ENCODE peak calls at places on chromosome 6, in four cellular contexts. V is Panc1, L is glutamatergic neuron, P is MCF 10A. Q is an unnamed sample.

GRCh38 chr6:145547596-145548325 is 187.6 kb downstream of the EPM2A start:
- DNase-seq in V (no peak), L (no peak), P (no peak), Q (no peak)

GRCh38 chr6:163866192-163866591 is 451.7 kb downstream of the QKI start:
- DNase-seq in V (no peak), L (no peak), P (no peak), Q (no peak)

GRCh38 chr6:132820629-132821381 is 6.4 kb downstream of the RPS12 start:
- DNase-seq in V (no peak), L (no peak), P (peak; percentile 46), Q (no peak)

GRCh38 chr6:24484657-24485318 is 4.6 kb downstream of the GPLD1 start:
- DNase-seq in V (no peak), L (no peak), P (no peak), Q (no peak)

GRCh38 chr6:140051521-140052455 is 677.3 kb upstream of the CITED2 start:
- DNase-seq in V (no peak), L (peak; percentile 18), P (peak; percentile 79), Q (no peak)

GRCh38 chr6:111857674-111858337 is 15.4 kb downstream of the FYN start:
- DNase-seq in V (no peak), L (no peak), P (no peak), Q (no peak)

GRCh38 chr6:143410859-143411270 is 39.6 kb downstream of the ADAT2 start:
- DNase-seq in V (no peak), L (no peak), P (peak; percentile 65), Q (no peak)

GRCh38 chr6:113690255-113690956 is 166.7 kb upstream of the MARCKS start:
- DNase-seq in V (peak; percentile 93), L (no peak), P (peak; percentile 88), Q (no peak)

GRCh38 chr6:170374571-170375444 is 68.2 kb downstream of the FAM120B start:
- DNase-seq in V (no peak), L (no peak), P (no peak), Q (no peak)

GRCh38 chr6:57276946-57277345 is 40.5 kb upstream of the PRIM2 start:
- DNase-seq in V (no peak), L (no peak), P (no peak), Q (no peak)

GRCh38 chr6:21811484-21811883 is 217.9 kb downstream of the SOX4 start:
- DNase-seq in V (no peak), L (no peak), P (no peak), Q (no peak)

GRCh38 chr6:122476131-122476530 is 4.5 kb upstream of the SERINC1 start:
- DNase-seq in V (peak; percentile 8), L (no peak), P (peak; percentile 32), Q (no peak)

GRCh38 chr6:163667372-163668060 is 253.0 kb downstream of the QKI start:
- DNase-seq in V (no peak), L (no peak), P (no peak), Q (no peak)

GRCh38 chr6:104580452-104580851 is 279.3 kb downstream of the HACE1 start:
- DNase-seq in V (no peak), L (no peak), P (peak; percentile 21), Q (no peak)

GRCh38 chr6:104575536-104575935 is 284.2 kb downstream of the HACE1 start:
- DNase-seq in V (no peak), L (no peak), P (no peak), Q (no peak)

GRCh38 chr6:104574135-104574750 is 285.5 kb downstream of the HACE1 start:
- DNase-seq in V (no peak), L (no peak), P (no peak), Q (no peak)

GRCh38 chr6:104579464-104579863 is 280.3 kb downstream of the HACE1 start:
- DNase-seq in V (no peak), L (no peak), P (peak; percentile 48), Q (no peak)
- TF ChIP-seq CTCF in V (no peak), L (no peak), P (no peak), Q (no peak)

GRCh38 chr6:17103715-17104114 is 1.9 kb downstream of the STMND1 start:
- DNase-seq in V (no peak), L (no peak), P (peak; percentile 14), Q (no peak)
- TF ChIP-seq CTCF in V (peak; percentile 67), L (no peak), P (no peak), Q (peak; percentile 28)

DNA sequence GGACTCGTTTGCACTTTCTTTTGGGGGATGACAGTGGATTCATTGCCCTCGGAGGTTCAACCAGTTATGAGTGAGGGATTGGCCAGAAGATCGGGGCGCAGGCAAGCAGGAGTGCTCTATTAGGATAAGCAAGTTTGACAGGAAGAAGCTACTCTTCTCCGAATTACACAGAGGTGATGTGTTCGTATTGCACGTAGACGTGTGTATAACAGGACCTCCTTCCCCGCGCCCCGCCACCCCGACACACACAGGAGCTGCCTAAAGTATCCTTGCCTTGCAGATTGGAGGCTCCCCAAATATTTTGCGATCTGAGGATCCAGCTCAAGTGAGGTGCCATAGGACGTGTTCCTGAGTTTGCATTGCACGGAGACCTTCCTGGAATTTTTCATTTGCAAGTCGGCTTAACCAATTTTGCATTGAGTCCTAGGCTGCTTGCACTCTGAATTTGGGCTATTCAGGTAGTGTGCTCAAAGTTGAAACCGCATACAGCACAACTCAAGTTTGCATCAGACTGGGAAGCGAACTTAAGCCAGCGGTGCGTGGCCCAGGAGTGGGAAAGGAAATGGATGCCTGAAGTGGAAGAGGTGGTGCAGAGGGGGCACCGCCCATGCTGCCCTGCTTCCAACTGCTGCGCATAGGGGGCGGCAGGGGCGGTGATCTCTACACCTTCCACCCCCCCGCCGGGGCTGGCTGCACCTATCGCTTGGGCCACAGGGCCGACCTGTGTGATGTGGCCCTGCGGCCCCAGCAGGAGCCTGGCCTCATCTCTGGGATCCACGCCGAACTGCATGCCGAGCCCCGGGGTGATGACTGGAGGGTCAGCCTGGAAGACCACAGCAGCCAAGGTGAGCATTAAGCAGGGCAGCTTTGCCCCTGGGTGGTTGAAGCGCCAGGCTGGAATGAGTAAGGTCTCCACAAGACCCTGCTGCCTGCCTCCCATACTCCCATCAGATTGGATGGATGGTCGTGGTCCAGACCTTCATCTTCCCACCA is 770 bp downstream of the TCF19 start:
- DNase-seq in V (no peak), L (no peak), P (peak; percentile 6), Q (no peak)
- TF ChIP-seq CTCF in V (no peak), L (no peak), P (no peak), Q (no peak)

GRCh38 chr6:40999498-41000070 is 39.4 kb downstream of the UNC5CL start:
- DNase-seq in V (no peak), L (no peak), P (peak; percentile 50), Q (peak; percentile 31)
- TF ChIP-seq CTCF in V (peak; percentile 47), L (no peak), P (no peak), Q (peak; percentile 49)

DNA sequence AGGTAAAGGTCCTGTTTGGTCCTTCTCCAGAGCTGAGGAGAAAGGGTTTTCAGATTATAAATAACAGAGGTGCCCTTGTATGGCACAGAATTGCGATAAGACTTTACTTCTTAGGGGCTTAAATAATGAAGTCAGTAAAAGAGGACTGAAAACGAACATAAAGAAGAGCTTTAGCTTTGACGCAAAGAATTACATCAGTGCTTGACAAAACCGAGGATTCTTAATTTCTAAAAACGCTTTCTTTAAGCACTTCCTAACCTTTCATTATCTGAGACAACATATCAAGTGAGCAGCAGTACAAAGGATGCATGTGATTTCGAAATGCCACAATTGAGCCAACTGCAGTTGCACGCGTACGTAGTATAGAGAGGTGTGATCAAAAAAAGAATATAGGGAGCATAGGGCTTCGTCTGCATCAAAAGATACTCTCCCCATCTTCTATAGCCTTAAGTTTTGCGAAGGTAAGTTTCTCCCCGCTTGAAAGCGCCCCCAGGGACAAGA is 848 bp upstream of the LOC128125822 start:
- DNase-seq in V (peak; percentile 67), L (no peak), P (no peak), Q (no peak)
- TF ChIP-seq CTCF in V (no peak), L (no peak), P (peak; percentile 5), Q (no peak)

GRCh38 chr6:159315562-159315961 is 146.4 kb downstream of the FNDC1 start:
- DNase-seq in V (no peak), L (no peak), P (no peak), Q (no peak)

GRCh38 chr6:159313023-159313422 is 143.8 kb downstream of the FNDC1 start:
- DNase-seq in V (no peak), L (no peak), P (no peak), Q (no peak)

GRCh38 chr6:159312204-159312603 is 143.0 kb downstream of the FNDC1 start:
- DNase-seq in V (no peak), L (no peak), P (no peak), Q (no peak)

GRCh38 chr6:159309723-159310122 is 140.5 kb downstream of the FNDC1 start:
- DNase-seq in V (no peak), L (no peak), P (no peak), Q (no peak)

GRCh38 chr6:159311618-159312017 is 142.4 kb downstream of the FNDC1 start:
- DNase-seq in V (no peak), L (no peak), P (peak; percentile 57), Q (no peak)
- TF ChIP-seq CTCF in V (no peak), L (peak; percentile 12), P (no peak), Q (no peak)

GRCh38 chr6:33088931-33089640 is 13.3 kb downstream of the HLA-DPB1 start:
- DNase-seq in V (no peak), L (no peak), P (no peak), Q (no peak)

GRCh38 chr6:33092385-33092784 is 16.6 kb downstream of the HLA-DPB1 start:
- DNase-seq in V (no peak), L (no peak), P (no peak), Q (no peak)

GRCh38 chr6:33088258-33088930 is 12.6 kb downstream of the HLA-DPB1 start:
- DNase-seq in V (no peak), L (no peak), P (peak; percentile 27), Q (no peak)

GRCh38 chr6:33093857-33094256 is 18.1 kb downstream of the HLA-DPB1 start:
- DNase-seq in V (no peak), L (no peak), P (no peak), Q (no peak)

DNA sequence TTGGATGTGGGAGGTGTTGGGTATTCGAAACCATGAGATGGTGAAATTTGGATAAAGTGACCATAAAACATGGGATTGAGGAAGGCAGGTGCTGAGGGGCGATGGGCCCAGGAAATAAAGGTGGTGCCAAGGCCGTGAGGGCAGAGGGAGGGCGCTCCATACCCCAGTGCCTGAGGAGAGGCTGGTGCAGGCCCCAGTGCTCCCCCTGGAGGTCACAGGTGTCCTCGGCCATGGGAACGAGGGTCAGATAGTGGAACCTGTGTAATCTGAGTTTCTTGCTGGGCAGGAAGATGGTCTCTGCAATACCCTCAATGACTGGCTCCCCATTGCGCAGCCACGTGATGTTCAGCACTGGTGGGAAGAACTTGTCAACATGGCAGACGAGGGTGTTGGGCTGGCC is 16.2 kb downstream of the HLA-DPB1 start:
- DNase-seq in V (no peak), L (no peak), P (peak; percentile 20), Q (no peak)
- TF ChIP-seq CTCF in V (peak; percentile 58), L (no peak), P (peak; percentile 52), Q (peak; percentile 47)

GRCh38 chr6:14584450-14584849 is 466.9 kb downstream of the CD83 start:
- DNase-seq in V (no peak), L (no peak), P (no peak), Q (no peak)
- TF ChIP-seq CTCF in V (peak; percentile 6), L (no peak), P (no peak), Q (no peak)

GRCh38 chr6:107080036-107080435 is 35.3 kb downstream of the BEND3 start:
- DNase-seq in V (no peak), L (no peak), P (peak; percentile 20), Q (no peak)
- TF ChIP-seq CTCF in V (no peak), L (peak; percentile 58), P (peak; percentile 20), Q (peak; percentile 51)